ENCODE peak calls at places on chromosomes 3 and 15, in ten cellular contexts. One of them, this sample, is unnamed.

GRCh38 chr15:39589193-39589814 is 8.4 kb downstream of the THBS1 start:
- DNase-seq in GM06990: no peak
- DNase-seq in AG08396: no peak
- DNase-seq in GDM1: no peak
- DNase-seq in substantia nigra: no peak
- DNase-seq in T1000: no peak
- DNase-seq in CD4-positive, CD25-positive, alpha-beta regulatory T cell: no peak
- DNase-seq in NCI-H510A: no peak
- DNase-seq in GM23248: peak; percentile 39
- DNase-seq in amniotic stem cell: no peak
- DNase-seq in this sample: no peak

GRCh38 chr3:71051893-71052687 is 531.4 kb downstream of the FOXP1 start:
- DNase-seq in substantia nigra: no peak
- DNase-seq in GM23248: peak; percentile 54
- DNase-seq in AG08396: no peak
- DNase-seq in GM06990: no peak
- DNase-seq in GDM1: no peak
- DNase-seq in T1000: no peak
- DNase-seq in NCI-H510A: no peak
- DNase-seq in CD4-positive, CD25-positive, alpha-beta regulatory T cell: no peak
- DNase-seq in amniotic stem cell: no peak
- DNase-seq in this sample: peak; percentile 18

GRCh38 chr3:34102290-34102689 is 303.9 kb downstream of the PDCD6IP start:
- DNase-seq in GDM1: no peak
- DNase-seq in substantia nigra: no peak
- DNase-seq in CD4-positive, CD25-positive, alpha-beta regulatory T cell: no peak
- DNase-seq in NCI-H510A: no peak
- DNase-seq in T1000: no peak
- DNase-seq in GM06990: no peak
- DNase-seq in amniotic stem cell: no peak
- DNase-seq in GM23248: no peak
- DNase-seq in AG08396: no peak
- DNase-seq in this sample: no peak

GRCh38 chr15:40421246-40422157 is 15.9 kb downstream of the IVD start:
- DNase-seq in substantia nigra: peak; percentile 61
- DNase-seq in T1000: peak; percentile 43
- DNase-seq in CD4-positive, CD25-positive, alpha-beta regulatory T cell: peak; percentile 75
- DNase-seq in GM06990: peak; percentile 83
- DNase-seq in GM23248: peak; percentile 83
- DNase-seq in NCI-H510A: no peak
- DNase-seq in amniotic stem cell: peak; percentile 44
- DNase-seq in AG08396: peak; percentile 88
- DNase-seq in GDM1: peak; percentile 69
- DNase-seq in this sample: peak; percentile 54

GRCh38 chr3:31833391-31834165 is 147.5 kb downstream of the OSBPL10 start:
- DNase-seq in AG08396: no peak
- DNase-seq in amniotic stem cell: no peak
- DNase-seq in CD4-positive, CD25-positive, alpha-beta regulatory T cell: no peak
- DNase-seq in GM23248: no peak
- DNase-seq in NCI-H510A: no peak
- DNase-seq in substantia nigra: no peak
- DNase-seq in T1000: no peak
- DNase-seq in GM06990: no peak
- DNase-seq in GDM1: no peak
- DNase-seq in this sample: no peak

GRCh38 chr15:85704021-85704420 is 90.7 kb downstream of the KLHL25 start:
- DNase-seq in substantia nigra: no peak
- DNase-seq in CD4-positive, CD25-positive, alpha-beta regulatory T cell: no peak
- DNase-seq in T1000: no peak
- DNase-seq in AG08396: no peak
- DNase-seq in GM06990: no peak
- DNase-seq in GDM1: no peak
- DNase-seq in GM23248: peak; percentile 67
- DNase-seq in NCI-H510A: no peak
- DNase-seq in amniotic stem cell: no peak
- DNase-seq in this sample: no peak

GRCh38 chr15:39609166-39609918 is 28.5 kb downstream of the THBS1 start:
- DNase-seq in GDM1: no peak
- DNase-seq in substantia nigra: no peak
- DNase-seq in T1000: no peak
- DNase-seq in NCI-H510A: no peak
- DNase-seq in GM23248: no peak
- DNase-seq in amniotic stem cell: no peak
- DNase-seq in GM06990: no peak
- DNase-seq in CD4-positive, CD25-positive, alpha-beta regulatory T cell: no peak
- DNase-seq in AG08396: no peak
- DNase-seq in this sample: no peak

GRCh38 chr3:73431136-73431933 is 193.4 kb downstream of the PDZRN3 start:
- DNase-seq in GM06990: no peak
- DNase-seq in substantia nigra: no peak
- DNase-seq in amniotic stem cell: no peak
- DNase-seq in AG08396: no peak
- DNase-seq in GM23248: no peak
- DNase-seq in GDM1: no peak
- DNase-seq in T1000: no peak
- DNase-seq in CD4-positive, CD25-positive, alpha-beta regulatory T cell: no peak
- DNase-seq in NCI-H510A: no peak
- DNase-seq in this sample: no peak

GRCh38 chr3:24185738-24186384 is 240.8 kb downstream of the NR1D2 start:
- DNase-seq in T1000: no peak
- DNase-seq in GDM1: peak; percentile 11
- DNase-seq in GM23248: peak; percentile 81
- DNase-seq in amniotic stem cell: peak; percentile 28
- DNase-seq in CD4-positive, CD25-positive, alpha-beta regulatory T cell: no peak
- DNase-seq in substantia nigra: peak; percentile 17
- DNase-seq in GM06990: no peak
- DNase-seq in AG08396: peak; percentile 49
- DNase-seq in NCI-H510A: no peak
- DNase-seq in this sample: peak; percentile 27

GRCh38 chr3:40020689-40021088 is 211.3 kb downstream of the MYRIP start:
- DNase-seq in GM23248: no peak
- DNase-seq in CD4-positive, CD25-positive, alpha-beta regulatory T cell: no peak
- DNase-seq in NCI-H510A: no peak
- DNase-seq in GM06990: no peak
- DNase-seq in T1000: no peak
- DNase-seq in AG08396: no peak
- DNase-seq in amniotic stem cell: no peak
- DNase-seq in substantia nigra: no peak
- DNase-seq in GDM1: no peak
- DNase-seq in this sample: no peak

GRCh38 chr3:47469616-47470015 is 6.1 kb downstream of the SCAP start:
- DNase-seq in substantia nigra: no peak
- DNase-seq in CD4-positive, CD25-positive, alpha-beta regulatory T cell: no peak
- DNase-seq in amniotic stem cell: no peak
- DNase-seq in GM06990: no peak
- DNase-seq in NCI-H510A: no peak
- DNase-seq in GM23248: peak; percentile 24
- DNase-seq in T1000: no peak
- DNase-seq in GDM1: no peak
- DNase-seq in AG08396: no peak
- DNase-seq in this sample: no peak

GRCh38 chr3:73451276-73451973 is 173.3 kb downstream of the PDZRN3 start:
- DNase-seq in GM06990: peak; percentile 37
- DNase-seq in amniotic stem cell: no peak
- DNase-seq in NCI-H510A: no peak
- DNase-seq in CD4-positive, CD25-positive, alpha-beta regulatory T cell: no peak
- DNase-seq in GDM1: no peak
- DNase-seq in T1000: no peak
- DNase-seq in substantia nigra: no peak
- DNase-seq in GM23248: no peak
- DNase-seq in AG08396: peak; percentile 21
- DNase-seq in this sample: no peak

GRCh38 chr15:48373855-48374421 is 42.7 kb downstream of the DUT start:
- DNase-seq in CD4-positive, CD25-positive, alpha-beta regulatory T cell: no peak
- DNase-seq in T1000: peak; percentile 54
- DNase-seq in NCI-H510A: no peak
- DNase-seq in GM06990: no peak
- DNase-seq in AG08396: no peak
- DNase-seq in amniotic stem cell: peak; percentile 51
- DNase-seq in substantia nigra: no peak
- DNase-seq in GDM1: no peak
- DNase-seq in GM23248: peak; percentile 95
- DNase-seq in this sample: no peak

GRCh38 chr3:182309120-182309519 is 484.2 kb upstream of the ATP11B start:
- DNase-seq in NCI-H510A: no peak
- DNase-seq in substantia nigra: no peak
- DNase-seq in AG08396: no peak
- DNase-seq in GM06990: no peak
- DNase-seq in amniotic stem cell: no peak
- DNase-seq in GM23248: no peak
- DNase-seq in GDM1: no peak
- DNase-seq in T1000: no peak
- DNase-seq in CD4-positive, CD25-positive, alpha-beta regulatory T cell: no peak
- DNase-seq in this sample: no peak

GRCh38 chr3:69085543-69086132 is 901 bp downstream of the ARL6IP5 start:
- DNase-seq in amniotic stem cell: no peak
- DNase-seq in substantia nigra: peak; percentile 67
- DNase-seq in T1000: no peak
- DNase-seq in AG08396: no peak
- DNase-seq in CD4-positive, CD25-positive, alpha-beta regulatory T cell: no peak
- DNase-seq in GDM1: no peak
- DNase-seq in NCI-H510A: no peak
- DNase-seq in GM06990: no peak
- DNase-seq in GM23248: peak; percentile 64
- DNase-seq in this sample: no peak

GRCh38 chr3:197730200-197730599 is 6.5 kb downstream of the RUBCN start:
- DNase-seq in GM06990: peak; percentile 52
- DNase-seq in NCI-H510A: no peak
- DNase-seq in CD4-positive, CD25-positive, alpha-beta regulatory T cell: peak; percentile 36
- DNase-seq in substantia nigra: no peak
- DNase-seq in GM23248: peak; percentile 74
- DNase-seq in T1000: peak; percentile 18
- DNase-seq in AG08396: peak; percentile 82
- DNase-seq in GDM1: no peak
- DNase-seq in amniotic stem cell: peak; percentile 17
- DNase-seq in this sample: no peak

GRCh38 chr15:51253385-51253784 is 85.0 kb downstream of the CYP19A1 start:
- DNase-seq in T1000: no peak
- DNase-seq in CD4-positive, CD25-positive, alpha-beta regulatory T cell: no peak
- DNase-seq in GDM1: no peak
- DNase-seq in AG08396: no peak
- DNase-seq in substantia nigra: no peak
- DNase-seq in GM23248: peak; percentile 47
- DNase-seq in amniotic stem cell: no peak
- DNase-seq in GM06990: no peak
- DNase-seq in NCI-H510A: no peak
- DNase-seq in this sample: no peak

GRCh38 chr3:39153977-39154299 is 547 bp upstream of the CSRNP1 start:
- DNase-seq in GDM1: no peak
- DNase-seq in substantia nigra: no peak
- DNase-seq in AG08396: no peak
- DNase-seq in GM23248: no peak
- DNase-seq in NCI-H510A: no peak
- DNase-seq in GM06990: no peak
- DNase-seq in amniotic stem cell: no peak
- DNase-seq in CD4-positive, CD25-positive, alpha-beta regulatory T cell: no peak
- DNase-seq in T1000: no peak
- DNase-seq in this sample: no peak

GRCh38 chr3:42490243-42490642 is 12.2 kb upstream of the VIPR1 start:
- DNase-seq in CD4-positive, CD25-positive, alpha-beta regulatory T cell: no peak
- DNase-seq in NCI-H510A: peak; percentile 35
- DNase-seq in amniotic stem cell: no peak
- DNase-seq in GDM1: peak; percentile 70
- DNase-seq in AG08396: no peak
- DNase-seq in GM06990: peak; percentile 73
- DNase-seq in GM23248: no peak
- DNase-seq in substantia nigra: no peak
- DNase-seq in T1000: no peak
- DNase-seq in this sample: no peak

GRCh38 chr3:5188419-5189405 is 1.2 kb downstream of the EDEM1 start:
- DNase-seq in substantia nigra: no peak
- DNase-seq in amniotic stem cell: no peak
- DNase-seq in CD4-positive, CD25-positive, alpha-beta regulatory T cell: peak; percentile 69
- DNase-seq in NCI-H510A: no peak
- DNase-seq in GDM1: no peak
- DNase-seq in GM06990: peak; percentile 61
- DNase-seq in T1000: no peak
- DNase-seq in AG08396: peak; percentile 30
- DNase-seq in GM23248: peak; percentile 64
- DNase-seq in this sample: no peak